ENCODE peak calls at places on chromosomes 6 and 20, in seven cellular contexts. E, R, U, O, H, C and W are unnamed samples. For H3K9me3, the result is how much of the 10 kb centered on the place peaks cover.

GRCh38 chr20:57213291-57213690 is 53.1 kb downstream of the BMP7 start:
- DNase-seq in O (no peak), U (no peak), C (no peak), E (no peak), H (no peak), R (no peak), W (no peak)

GRCh38 chr6:52493669-52494068 is 73.5 kb downstream of the EFHC1 start:
- DNase-seq in E (no peak), U (no peak), R (no peak), H (no peak), C (no peak), O (no peak), W (no peak)

GRCh38 chr6:163218361-163218894 is 196.1 kb upstream of the QKI start:
- DNase-seq in E (no peak), U (no peak), R (no peak), O (no peak), C (no peak), H (no peak), W (no peak)

GRCh38 chr20:45392733-45393132 is 14.6 kb upstream of the TP53TG5 start:
- DNase-seq in R (no peak), C (no peak), O (no peak), U (no peak), H (no peak), E (no peak), W (no peak)

GRCh38 chr6:33663028-33663427 is 41.9 kb downstream of the ITPR3 start:
- DNase-seq in R (no peak), O (no peak), U (no peak), E (no peak), H (no peak), C (no peak), W (no peak)

GRCh38 chr20:57794600-57795346 is 85.0 kb upstream of the PMEPA1 start:
- DNase-seq in U (no peak), C (no peak), E (no peak), R (no peak), O (no peak), H (no peak), W (no peak)

GRCh38 chr20:38094373-38094775 is 60.8 kb downstream of the RPRD1B start:
- DNase-seq in R (peak), U (no peak), H (no peak), O (peak), E (no peak), C (no peak), W (peak)

GRCh38 chr20:63225082-63225454 is 9.1 kb upstream of the YTHDF1 start:
- DNase-seq in O (no peak), H (no peak), U (no peak), C (no peak), E (no peak), R (no peak), W (no peak)

GRCh38 chr6:50264995-50265571 is 215.4 kb upstream of the DEFB112 start:
- DNase-seq in H (no peak), C (no peak), E (peak), U (no peak), O (no peak), R (peak), W (no peak)

GRCh38 chr6:55528624-55529023 is 50.4 kb downstream of the HMGCLL1 start:
- DNase-seq in E (peak), U (peak), O (no peak), H (no peak), C (no peak), R (peak), W (no peak)

GRCh38 chr6:31267504-31268371 is 4.2 kb downstream of the HLA-C start:
- DNase-seq in C (no peak), E (no peak), H (no peak), R (no peak), O (no peak), U (no peak), W (no peak)

GRCh38 chr6:33746651-33747100 is at the start of gene IP6K3:
- DNase-seq in E (no peak), O (no peak), H (no peak), C (no peak), R (no peak), U (no peak), W (no peak)

GRCh38 chr6:7725849-7726415 is at the start of gene BMP6:
- DNase-seq in E (peak), U (peak), O (peak), H (peak), C (peak), R (peak), W (peak)

GRCh38 chr20:63350597-63351379 is 10.4 kb downstream of the CHRNA4 start:
- DNase-seq in U (no peak), C (no peak), O (no peak), R (no peak), E (no peak), H (no peak), W (no peak)

GRCh38 chr6:4451101-4451500 is 315.7 kb upstream of the ECI2 start:
- DNase-seq in O (no peak), U (no peak), C (no peak), E (no peak), H (no peak), R (no peak), W (no peak)

GRCh38 chr6:46688966-46689335 is 1.3 kb downstream of the TDRD6 start:
- DNase-seq in E (no peak), O (no peak), R (no peak), C (no peak), H (no peak), U (no peak), W (no peak)

GRCh38 chr6:6811151-6812002 is 222.9 kb downstream of the LY86 start:
- DNase-seq in C (peak), E (peak), H (peak), U (peak), O (peak), R (peak), W (no peak)

GRCh38 chr6:98581725-98582124 is 252.6 kb upstream of the POU3F2 start:
- DNase-seq in U (no peak), R (no peak), C (no peak), O (no peak), H (no peak), E (no peak), W (no peak)

GRCh38 chr6:34115396-34116314 is 30.2 kb downstream of the GRM4 start:
- DNase-seq in H (no peak), C (no peak), U (no peak), R (no peak), O (no peak), E (peak), W (no peak)

GRCh38 chr20:6623989-6624388 is 143.5 kb upstream of the BMP2 start:
- DNase-seq in E (peak), C (no peak), H (no peak), O (no peak), U (no peak), R (peak), W (no peak)

GRCh38 chr6:136035378-136036070 is 184.0 kb downstream of the PDE7B start:
- DNase-seq in E (no peak), O (no peak), R (no peak), H (no peak), C (no peak), U (no peak), W (no peak)

GRCh38 chr6:41356838-41357237 is 21.4 kb downstream of the NCR2 start:
- DNase-seq in C (no peak), O (no peak), R (no peak), U (no peak), E (no peak), H (no peak), W (no peak)

GRCh38 chr20:63483834-63484233 is 11.4 kb upstream of the KCNQ2 start:
- DNase-seq in C (no peak), O (no peak), R (no peak), H (no peak), U (no peak), E (peak), W (no peak)

GRCh38 chr20:61253264-61253639 is 1.2 kb downstream of the CDH4 start:
- DNase-seq in H (no peak), O (no peak), R (no peak), E (no peak), C (no peak), U (no peak), W (no peak)

GRCh38 chr6:54646069-54646468 is 200.5 kb upstream of the FAM83B start:
- DNase-seq in U (no peak), E (no peak), C (no peak), O (no peak), R (no peak), H (no peak), W (no peak)

GRCh38 chr6:7156666-7157278 is 49.0 kb downstream of the RREB1 start:
- DNase-seq in U (no peak), H (peak), C (no peak), R (no peak), E (peak), O (no peak), W (no peak)

GRCh38 chr6:106477790-106478189 is 117.3 kb downstream of the CRYBG1 start:
- DNase-seq in H (no peak), E (no peak), R (no peak), U (no peak), O (no peak), C (no peak), W (no peak)

GRCh38 chr6:97023982-97024381 is 99.5 kb downstream of the KLHL32 start:
- DNase-seq in H (no peak), C (no peak), U (no peak), E (no peak), O (no peak), R (no peak), W (no peak)

GRCh38 chr20:58514321-58515239 is 619 bp downstream of the APCDD1L start:
- DNase-seq in R (no peak), E (peak), O (no peak), H (no peak), U (no peak), C (no peak), W (no peak)

GRCh38 chr20:3101737-3102574 is 17.4 kb upstream of the AVP start:
- DNase-seq in H (no peak), R (no peak), C (no peak), E (no peak), U (no peak), O (no peak), W (no peak)

GRCh38 chr20:3100480-3100879 is 16.0 kb upstream of the AVP start:
- DNase-seq in U (no peak), O (no peak), R (no peak), E (no peak), H (no peak), C (no peak), W (no peak)

GRCh38 chr20:3103369-3104032 is 19.0 kb upstream of the AVP start:
- DNase-seq in H (no peak), C (no peak), O (no peak), U (no peak), E (no peak), R (peak), W (no peak)

GRCh38 chr20:3101251-3101650 is 16.7 kb upstream of the AVP start:
- DNase-seq in U (no peak), H (no peak), E (no peak), C (no peak), O (no peak), R (no peak), W (no peak)

GRCh38 chr20:3102575-3103368 is 18.2 kb upstream of the AVP start:
- DNase-seq in U (no peak), C (no peak), H (no peak), E (no peak), R (no peak), O (no peak), W (no peak)
- H3K9me3 ChIP-seq in U (under half), C (under half), H (under half), E (under half), R (under half), O (under half), W (under half)

DNA sequence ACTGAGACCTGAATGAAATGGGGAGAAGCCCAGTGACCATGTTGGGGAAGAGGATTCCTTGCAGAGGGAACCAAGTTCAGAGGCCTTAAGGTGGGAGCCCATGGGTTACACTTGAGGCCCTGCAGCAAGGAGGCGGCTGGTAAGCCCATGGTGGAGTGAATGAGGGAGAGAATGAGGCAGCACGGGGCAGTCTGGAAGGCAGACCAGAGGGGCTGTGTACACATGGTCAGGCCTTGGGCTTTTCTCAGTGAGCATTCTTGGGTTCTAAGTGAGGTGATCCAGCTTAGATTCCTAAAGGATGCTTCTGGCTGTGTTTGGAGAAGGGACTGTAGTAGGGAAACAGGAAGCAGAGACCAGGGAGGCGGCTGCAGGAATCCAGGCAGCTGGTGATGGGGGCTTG is 19.0 kb downstream of the RNF114 start:
- DNase-seq in U (no peak), E (no peak), R (no peak), H (no peak), O (no peak), C (no peak), W (no peak)
- TF ChIP-seq CTCF in U (no peak), E (no peak), R (no peak), H (no peak), O (no peak), C (no peak), W (no peak)

GRCh38 chr6:159508966-159509365 is 184.1 kb downstream of the SOD2 start:
- DNase-seq in H (no peak), O (no peak), C (no peak), U (no peak), R (no peak), E (no peak), W (no peak)
- H3K9me3 ChIP-seq in H (under half), O (under half), C (under half), U (under half), R (under half), E (under half), W (under half)

DNA sequence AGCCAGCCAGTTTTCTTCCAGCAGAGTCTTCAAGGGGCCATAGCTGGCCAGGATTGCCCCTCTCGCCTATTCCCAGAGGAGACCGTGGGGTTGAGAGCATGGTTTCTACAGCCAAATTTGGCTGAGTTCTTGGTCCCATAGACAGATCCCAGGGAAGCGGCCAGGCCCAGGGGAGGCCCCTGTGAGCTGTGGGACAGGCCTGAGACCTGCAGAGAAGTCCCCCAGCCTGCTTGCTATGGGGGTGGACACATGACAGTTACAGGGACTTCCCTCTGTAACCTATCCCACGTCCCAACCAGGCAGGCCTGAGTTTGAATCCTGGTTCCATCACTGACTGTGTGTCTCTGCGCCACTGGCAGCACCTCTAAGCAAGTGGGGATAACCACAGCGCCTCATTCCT is 2.6 kb downstream of the TCF15 start:
- DNase-seq in H (no peak), O (no peak), U (no peak), C (no peak), E (no peak), R (no peak), W (no peak)
- TF ChIP-seq CTCF in H (no peak), O (no peak), U (no peak), C (no peak), E (no peak), R (no peak), W (no peak)

DNA sequence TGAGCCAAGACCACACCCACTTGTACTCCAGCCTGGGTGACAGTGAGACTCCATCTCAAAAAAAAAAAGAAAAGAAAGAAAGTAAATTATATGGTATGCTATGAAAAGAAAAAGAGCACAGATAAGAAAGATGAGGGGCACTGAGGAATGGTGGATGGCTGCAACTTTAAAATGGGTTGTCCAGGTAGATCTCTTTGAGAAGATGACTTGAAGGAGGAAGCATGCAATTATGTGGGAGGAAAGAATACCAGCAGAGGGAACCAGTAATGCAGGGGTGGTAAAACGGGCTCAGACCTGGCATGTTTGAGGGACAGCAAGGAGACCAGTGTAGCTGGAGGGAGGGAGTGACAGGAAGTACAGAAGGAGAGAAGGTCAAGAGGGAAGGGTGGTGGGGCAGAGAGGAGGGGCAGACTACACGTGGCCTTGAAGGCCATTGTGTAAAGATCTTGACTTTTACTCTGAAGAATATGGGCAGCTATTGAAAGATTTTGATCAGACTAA is 22.3 kb downstream of the LINC00237 start:
- DNase-seq in C (no peak), U (no peak), O (no peak), R (no peak), E (no peak), H (no peak), W (no peak)
- H3K9me3 ChIP-seq in C (under half), U (under half), O (under half), R (under half), E (under half), H (under half), W (under half)

DNA sequence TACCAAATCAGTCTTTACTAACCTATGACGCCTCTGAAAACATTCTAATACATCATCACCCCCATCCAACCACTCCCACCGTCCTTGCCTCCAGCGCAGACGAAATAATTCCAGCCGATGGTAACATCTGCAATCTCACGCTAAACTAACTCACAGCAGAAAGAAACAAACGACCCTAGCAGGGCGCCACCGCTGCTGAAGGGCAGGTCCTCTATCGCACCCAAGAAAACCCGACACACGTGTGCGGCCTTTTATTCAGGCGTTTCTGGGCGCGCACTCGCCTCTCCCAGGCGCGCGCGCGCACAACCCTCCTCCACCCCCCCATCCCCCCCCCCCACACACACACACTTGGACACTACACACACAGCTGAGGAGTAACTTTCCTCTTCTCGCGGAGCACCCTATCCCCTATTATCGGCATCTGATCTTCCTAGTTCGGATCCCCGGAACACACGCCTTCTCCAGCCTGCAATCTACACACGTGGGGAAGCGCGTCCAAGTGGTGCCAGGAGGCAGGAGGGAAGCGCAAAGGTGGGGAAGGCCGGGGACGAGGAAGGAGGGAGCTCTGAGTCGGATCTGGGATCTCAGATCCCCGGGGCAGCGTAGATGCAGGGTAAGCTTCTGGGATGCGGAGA is 1.4 kb downstream of the GFOD1 start:
- DNase-seq in U (no peak), E (peak), H (no peak), O (no peak), R (peak), C (no peak), W (peak)
- TF ChIP-seq CTCF in U (no peak), E (no peak), H (no peak), O (no peak), R (peak), C (no peak), W (no peak)

GRCh38 chr6:38207371-38207770 is 387.8 kb downstream of the ZFAND3 start:
- DNase-seq in C (no peak), R (no peak), O (no peak), H (no peak), E (no peak), U (no peak), W (no peak)
- H3K9me3 ChIP-seq in C (under half), R (under half), O (under half), H (under half), E (under half), U (under half), W (under half)

DNA sequence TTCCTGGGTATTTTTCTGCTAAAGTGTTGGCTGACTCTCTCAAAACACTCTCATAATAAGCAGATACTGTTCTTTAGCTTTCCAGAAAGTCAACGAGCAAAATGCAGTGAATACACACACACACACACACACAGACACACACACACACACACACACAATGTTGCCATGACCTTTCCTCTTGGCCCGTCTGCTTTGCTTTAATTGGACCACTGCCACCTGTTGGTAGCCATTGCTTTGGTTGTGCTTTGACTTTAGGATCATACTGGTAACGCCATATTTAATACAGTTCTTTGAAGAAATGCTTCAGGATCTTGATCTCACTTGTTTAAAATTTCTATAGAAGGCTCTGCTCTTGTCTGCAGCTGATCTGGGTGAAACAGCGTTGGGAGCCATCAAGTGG is 4.4 kb downstream of the FIG4 start:
- DNase-seq in H (no peak), O (no peak), R (peak), E (peak), C (no peak), U (no peak), W (no peak)
- TF ChIP-seq CTCF in H (no peak), O (no peak), R (peak), E (peak), C (no peak), U (peak), W (no peak)